ENCODE peak calls at places on chromosomes 2 and 18, in ten cellular contexts. Y is fibroblast of the aortic adventitia, M is astrocyte of the spinal cord, O is adrenal gland, X is left ventricle myocardium inferior, R is foreskin fibroblast, H is transverse colon, Q is astrocyte of the cerebellum, Z is prostate gland, L is HFF-Myc. V is an unnamed sample.

GRCh38 chr18:63837556-63837955 is 49.9 kb upstream of the SERPINB2 start:
- DNase-seq in Q (no peak), X (no peak), O (no peak), H (no peak), R (no peak), L (no peak), Y (no peak), Z (no peak), M (no peak), V (no peak)

GRCh38 chr18:74550886-74551285 is 16.6 kb downstream of the CNDP1 start:
- DNase-seq in O (no peak), Q (no peak), M (no peak), Y (no peak), Z (no peak), L (no peak), H (no peak), X (no peak), R (no peak), V (no peak)

GRCh38 chr2:84169871-84170270 is 289.2 kb downstream of the SUCLG1 start:
- DNase-seq in M (no peak), Z (no peak), Y (no peak), O (no peak), L (no peak), X (no peak), H (no peak), Q (no peak), R (no peak), V (no peak)

GRCh38 chr2:218733615-218734021 is 23.0 kb downstream of the TTLL4 start:
- DNase-seq in M (peak), X (no peak), H (peak), O (peak), Y (peak), Z (no peak), L (no peak), R (peak), Q (no peak), V (peak)

GRCh38 chr2:117948585-117948984 is 65.3 kb downstream of the CCDC93 start:
- DNase-seq in O (no peak), L (no peak), Z (no peak), H (no peak), Q (no peak), X (no peak), M (no peak), Y (no peak), R (no peak), V (no peak)

GRCh38 chr2:54657664-54658083 is 65.8 kb upstream of the EML6 start:
- DNase-seq in Y (peak), L (no peak), X (peak), M (peak), O (peak), R (no peak), Z (peak), H (peak), Q (no peak), V (no peak)

GRCh38 chr18:36887055-36887570 is 58.2 kb downstream of the KIAA1328 start:
- DNase-seq in Y (no peak), H (no peak), O (no peak), Q (peak), R (no peak), Z (no peak), X (no peak), M (no peak), L (no peak), V (no peak)

GRCh38 chr18:61209802-61210201 is 123.4 kb upstream of the CDH20 start:
- DNase-seq in O (no peak), Z (no peak), R (no peak), Q (peak), Y (peak), H (no peak), L (no peak), X (no peak), M (no peak), V (no peak)

GRCh38 chr2:40758778-40759177 is 306.9 kb upstream of the SLC8A1 start:
- DNase-seq in H (no peak), X (no peak), Y (peak), L (no peak), O (no peak), M (no peak), R (no peak), Z (no peak), Q (no peak), V (no peak)

GRCh38 chr2:226869371-226869770 is 33.5 kb downstream of the RHBDD1 start:
- DNase-seq in Q (no peak), H (no peak), Z (peak), L (no peak), M (peak), X (no peak), R (peak), O (no peak), Y (no peak), V (no peak)

GRCh38 chr2:162123806-162124758 is 28.0 kb downstream of the GCG start:
- DNase-seq in Z (peak), O (no peak), X (no peak), Q (peak), H (no peak), M (peak), R (peak), L (peak), Y (peak), V (no peak)

GRCh38 chr18:9619990-9620389 is 5.6 kb upstream of the PPP4R1 start:
- DNase-seq in Z (no peak), X (no peak), R (no peak), Y (peak), Q (no peak), M (no peak), O (no peak), H (no peak), L (no peak), V (no peak)

GRCh38 chr18:79575891-79576685 is 103.5 kb upstream of the CTDP1 start:
- DNase-seq in O (peak), Z (peak), H (peak), Q (no peak), M (peak), Y (peak), R (peak), X (peak), L (peak), V (peak)

GRCh38 chr2:105652014-105652796 is 92.5 kb upstream of the NCK2 start:
- DNase-seq in Y (no peak), L (no peak), X (no peak), Z (no peak), M (no peak), H (peak), Q (no peak), R (no peak), O (no peak), V (no peak)

GRCh38 chr2:232013701-232014353 is 52.3 kb downstream of the DIS3L2 start:
- DNase-seq in O (no peak), X (no peak), H (no peak), L (peak), Z (peak), M (peak), R (peak), Q (peak), Y (peak), V (peak)

GRCh38 chr2:176709541-176709951 is 440.3 kb downstream of the MTX2 start:
- DNase-seq in Y (no peak), Z (no peak), Q (peak), M (peak), O (no peak), H (no peak), X (peak), L (peak), R (peak), V (no peak)

GRCh38 chr2:38268691-38269309 is 108.3 kb downstream of the ATL2 start:
- DNase-seq in X (no peak), R (peak), L (no peak), O (no peak), Q (peak), H (no peak), M (peak), Z (no peak), Y (peak), V (peak)

GRCh38 chr2:42196403-42197267 is 27.5 kb downstream of the EML4 start:
- DNase-seq in M (peak), R (no peak), Q (peak), Y (peak), Z (no peak), L (peak), H (peak), O (peak), X (no peak), V (no peak)

GRCh38 chr2:239955989-239956817 is 68.9 kb downstream of the NDUFA10 start:
- DNase-seq in X (peak), M (no peak), O (no peak), Z (no peak), L (no peak), H (no peak), Y (no peak), R (no peak), Q (no peak), V (no peak)

GRCh38 chr2:111904726-111905476 is 6.5 kb downstream of the MERTK start:
- DNase-seq in Z (no peak), Y (no peak), H (no peak), Q (no peak), X (no peak), O (no peak), R (no peak), L (no peak), M (no peak), V (no peak)

GRCh38 chr18:77118256-77119090 is 14.1 kb downstream of the MBP start:
- DNase-seq in X (no peak), Q (no peak), Z (no peak), L (no peak), M (no peak), R (no peak), O (no peak), Y (no peak), H (no peak), V (no peak)

GRCh38 chr18:708096-708495 is 4.3 kb downstream of the ENOSF1 start:
- DNase-seq in Z (no peak), L (no peak), Y (no peak), O (no peak), X (no peak), M (no peak), R (no peak), H (no peak), Q (no peak), V (no peak)

GRCh38 chr2:26384597-26384996 is 17.1 kb upstream of the DRC1 start:
- DNase-seq in H (no peak), Y (no peak), R (no peak), Z (no peak), O (no peak), M (no peak), Q (no peak), X (no peak), L (no peak), V (no peak)

GRCh38 chr2:72341639-72342038 is 194.0 kb upstream of the CYP26B1 start:
- DNase-seq in L (no peak), M (no peak), R (no peak), X (no peak), Z (no peak), O (no peak), Q (no peak), Y (no peak), H (no peak), V (no peak)

GRCh38 chr2:179595284-179595683 is 266.1 kb downstream of the ZNF385B start:
- DNase-seq in Q (no peak), Z (no peak), H (no peak), O (no peak), Y (no peak), L (no peak), R (no peak), X (no peak), M (no peak), V (no peak)

GRCh38 chr2:113211226-113212105 is 37.7 kb downstream of the PSD4 start:
- DNase-seq in Q (no peak), Y (peak), H (no peak), L (peak), R (no peak), O (peak), M (peak), X (no peak), Z (no peak), V (no peak)

GRCh38 chr2:169573974-169574299 is 272 bp upstream of the FASTKD1 start:
- DNase-seq in H (no peak), R (no peak), X (no peak), Z (no peak), L (no peak), O (no peak), Y (no peak), Q (no peak), M (no peak), V (no peak)

GRCh38 chr2:132620115-132620514 is 49.9 kb downstream of the LYPD1 start:
- DNase-seq in O (no peak), L (no peak), Z (no peak), H (no peak), Q (no peak), R (peak), X (no peak), M (peak), Y (no peak), V (no peak)

GRCh38 chr2:27431395-27431794 is 3.0 kb downstream of the NRBP1 start:
- DNase-seq in Q (no peak), O (no peak), R (peak), H (no peak), M (no peak), X (no peak), Y (peak), Z (no peak), L (no peak), V (no peak)

GRCh38 chr2:66236067-66236705 is 198.7 kb upstream of the MEIS1 start:
- DNase-seq in M (no peak), Y (no peak), O (no peak), R (no peak), X (peak), Q (no peak), Z (no peak), L (no peak), H (no peak), V (no peak)

GRCh38 chr2:88615822-88616221 is 11.4 kb downstream of the EIF2AK3 start:
- DNase-seq in H (no peak), M (no peak), X (no peak), Y (no peak), Q (no peak), O (no peak), L (no peak), R (no peak), Z (no peak), V (no peak)
- H3K4me3 ChIP-seq in H (no peak), M (no peak), X (no peak), Y (no peak), Q (no peak), O (no peak), L (no peak), R (no peak), Z (no peak), V (no peak)

GRCh38 chr18:58231930-58232329 is 187.9 kb downstream of the NEDD4L start:
- DNase-seq in X (no peak), R (no peak), M (no peak), Z (no peak), H (peak), Q (no peak), O (no peak), L (no peak), Y (no peak), V (no peak)
- TF ChIP-seq CTCF in X (peak), R (peak), M (peak), Z (peak), H (peak), Q (peak), O (peak), L (peak), Y (no peak), V (peak)

GRCh38 chr2:101147971-101148370 is 3.2 kb downstream of the TBC1D8 start:
- DNase-seq in L (no peak), R (no peak), H (no peak), O (no peak), Y (no peak), Q (no peak), M (no peak), Z (no peak), X (no peak), V (no peak)
- H3K4me3 ChIP-seq in L (no peak), R (no peak), H (no peak), O (no peak), Y (no peak), Q (no peak), M (no peak), Z (no peak), X (no peak), V (no peak)

DNA sequence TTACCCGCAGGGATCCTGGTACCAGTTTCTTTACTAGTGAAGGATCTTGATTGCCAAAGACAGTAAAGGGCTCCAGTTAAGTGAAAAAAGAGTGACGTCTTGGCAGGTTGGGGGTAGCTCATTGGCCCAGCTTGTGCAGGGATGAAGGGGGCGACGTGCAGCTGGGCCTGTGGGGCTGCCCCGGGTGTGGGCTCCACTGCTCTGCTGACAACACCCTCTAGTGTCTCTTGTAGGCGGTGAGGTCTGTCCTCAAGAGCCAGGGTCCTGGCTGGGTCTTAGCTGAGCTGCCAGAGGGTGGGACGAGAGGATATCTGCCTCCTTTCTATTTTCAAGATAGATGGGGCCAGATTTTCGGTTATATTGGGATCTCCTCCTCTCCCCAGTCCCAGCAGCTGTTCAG is 6.1 kb downstream of the ARHGEF4 start:
- DNase-seq in H (no peak), X (no peak), R (no peak), Q (no peak), M (no peak), Y (no peak), Z (no peak), L (no peak), O (no peak), V (no peak)
- TF ChIP-seq CTCF in H (no peak), X (no peak), R (no peak), Q (no peak), M (no peak), Y (no peak), Z (no peak), L (no peak), O (no peak), V (no peak)

DNA sequence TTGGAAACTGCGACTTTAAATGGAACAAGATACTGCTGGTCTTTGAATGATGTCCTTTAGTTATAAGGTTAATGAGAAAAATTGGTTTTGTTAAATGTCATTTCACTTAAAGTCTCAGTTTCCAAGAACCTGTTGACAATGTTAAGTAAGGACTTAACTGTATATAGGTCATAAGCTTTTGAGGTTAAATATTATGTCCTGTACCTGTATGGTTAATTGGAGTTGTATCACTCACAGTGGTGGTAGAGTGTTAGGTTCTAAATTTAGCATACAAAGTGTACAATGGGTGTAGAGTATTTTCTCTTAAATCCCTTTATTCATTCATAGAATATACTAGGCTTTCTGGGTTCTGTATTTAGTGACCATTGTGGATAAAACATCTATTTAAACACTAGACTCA is 110.2 kb downstream of the HAUS1 start:
- DNase-seq in L (no peak), Z (no peak), R (no peak), O (no peak), H (no peak), Y (no peak), X (no peak), M (no peak), Q (no peak), V (no peak)
- H3K4me3 ChIP-seq in L (no peak), Z (no peak), R (no peak), O (no peak), H (no peak), Y (no peak), X (no peak), M (no peak), Q (no peak), V (no peak)

GRCh38 chr2:127619191-127619590 is 26.8 kb upstream of the GPR17 start:
- DNase-seq in R (no peak), O (no peak), Z (no peak), L (no peak), H (peak), M (no peak), X (no peak), Q (no peak), Y (no peak), V (no peak)

GRCh38 chr2:127620867-127621266 is 25.1 kb upstream of the GPR17 start:
- DNase-seq in Y (no peak), R (no peak), Z (no peak), L (no peak), M (no peak), O (no peak), H (peak), Q (no peak), X (no peak), V (no peak)

GRCh38 chr2:127621981-127622431 is 23.9 kb upstream of the GPR17 start:
- DNase-seq in R (no peak), O (no peak), Z (no peak), Y (no peak), L (no peak), H (peak), Q (no peak), M (no peak), X (no peak), V (no peak)

GRCh38 chr2:127618551-127618950 is 27.4 kb upstream of the GPR17 start:
- DNase-seq in H (no peak), Z (no peak), O (no peak), L (no peak), Y (no peak), M (no peak), Q (no peak), X (no peak), R (no peak), V (no peak)

DNA sequence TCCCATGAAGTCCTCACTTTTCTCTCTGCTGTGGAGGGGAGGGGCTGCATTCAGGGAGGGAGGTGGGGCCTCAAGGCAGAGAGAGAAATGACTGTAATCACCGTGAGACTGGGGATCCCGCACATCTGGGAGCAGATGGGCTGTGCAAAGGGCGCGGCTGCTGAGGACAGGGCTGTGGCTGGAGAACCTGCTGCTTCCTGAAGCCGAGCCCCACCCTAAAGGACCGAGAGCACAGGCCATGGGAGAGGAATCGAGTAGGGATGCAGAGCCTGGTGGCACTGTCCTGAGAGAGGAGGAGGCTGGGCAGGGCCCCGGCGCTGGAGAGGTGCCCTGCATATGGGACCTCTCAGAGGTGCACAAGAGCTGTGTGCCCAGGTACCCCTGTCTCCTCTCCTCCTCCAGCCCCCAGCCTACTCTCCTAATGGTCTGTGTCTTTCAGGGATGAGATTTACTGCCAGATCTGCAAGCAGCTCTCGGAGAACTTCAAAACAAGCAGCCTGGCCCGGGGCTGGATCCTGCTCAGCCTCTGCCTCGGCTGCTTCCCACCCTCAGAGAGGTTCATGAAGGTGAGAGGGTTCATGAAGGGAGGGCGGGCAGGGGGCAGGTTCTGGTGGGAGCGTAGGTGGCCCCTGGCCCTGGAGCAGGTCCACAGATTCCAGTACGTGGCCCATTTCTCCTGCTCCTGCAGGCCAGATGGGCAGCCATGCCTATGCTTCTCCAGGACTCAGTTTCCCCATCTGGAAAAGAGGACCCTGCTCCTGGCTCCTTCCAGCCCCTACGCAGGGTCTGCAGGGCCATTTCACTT is 25.9 kb upstream of the GPR17 start:
- DNase-seq in L (no peak), X (no peak), Z (no peak), R (no peak), Y (no peak), M (no peak), H (peak), O (no peak), Q (no peak), V (no peak)
- TF ChIP-seq CTCF in L (no peak), X (no peak), Z (no peak), R (no peak), Y (no peak), M (no peak), H (no peak), O (no peak), Q (no peak), V (no peak)

GRCh38 chr2:73780242-73780582 is 309 bp upstream of the DUSP11 start:
- DNase-seq in H (no peak), Q (no peak), M (no peak), R (no peak), O (no peak), X (no peak), Y (no peak), Z (no peak), L (no peak), V (no peak)
- H3K4me3 ChIP-seq in H (peak), Q (peak), M (peak), R (peak), O (peak), X (peak), Y (no peak), Z (peak), L (peak), V (peak)